ENCODE peak calls at places on chromosomes 2 and 18, in eight cellular contexts. J is esophagus squamous epithelium, F is stomach, Y is ovary, C is GM12878, A is HCT116, I is tibial nerve, S is spleen. R is an unnamed sample. For H3K36me3, the result is how much of the 10 kb centered on the place peaks cover.

GRCh38 chr2:142876423-142876822 is 1.0 kb upstream of the KYNU start:
- DNase-seq in J (no peak), F (no peak), Y (no peak), C (no peak), A (no peak), I (no peak), S (no peak), R (no peak)

GRCh38 chr18:44321868-44322590 is 358.7 kb upstream of the SETBP1 start:
- DNase-seq in J (no peak), F (no peak), Y (no peak), C (no peak), A (no peak), I (no peak), S (no peak), R (no peak)

GRCh38 chr18:28267878-28268625 is 91.1 kb upstream of the CDH2 start:
- DNase-seq in J (no peak), F (no peak), Y (no peak), C (no peak), A (no peak), I (no peak), S (no peak), R (no peak)

GRCh38 chr2:240919786-240920782 is 13.9 kb downstream of the CROCC2 start:
- DNase-seq in J (no peak), F (peak), Y (peak), C (no peak), A (no peak), I (no peak), S (peak), R (peak)

GRCh38 chr2:187050409-187050998 is 201.5 kb upstream of the ZSWIM2 start:
- DNase-seq in J (no peak), F (no peak), Y (no peak), C (no peak), A (no peak), I (no peak), S (no peak), R (no peak)

GRCh38 chr2:3659447-3660432 is 1.7 kb downstream of the ALLC start:
- DNase-seq in J (no peak), F (no peak), Y (no peak), C (no peak), A (no peak), I (peak), S (peak), R (no peak)

GRCh38 chr2:230914886-230915285 is 10.2 kb downstream of the GPR55 start:
- DNase-seq in J (no peak), F (no peak), Y (no peak), C (no peak), A (no peak), I (no peak), S (peak), R (no peak)

GRCh38 chr2:206368933-206369569 is 74.3 kb upstream of the ADAM23 start:
- DNase-seq in J (no peak), F (no peak), Y (no peak), C (no peak), A (no peak), I (no peak), S (no peak), R (no peak)

GRCh38 chr18:963276-963675 is 58.6 kb downstream of the ADCYAP1 start:
- DNase-seq in J (no peak), F (no peak), Y (no peak), C (no peak), A (no peak), I (no peak), S (no peak), R (no peak)

GRCh38 chr2:238865015-238865719 is 17.3 kb downstream of the TWIST2 start:
- DNase-seq in J (no peak), F (no peak), Y (peak), C (no peak), A (no peak), I (no peak), S (peak), R (no peak)

GRCh38 chr18:28366667-28367066 is 189.7 kb upstream of the CDH2 start:
- DNase-seq in J (no peak), F (no peak), Y (no peak), C (no peak), A (no peak), I (no peak), S (no peak), R (no peak)

GRCh38 chr2:31401580-31401979 is 13.0 kb downstream of the XDH start:
- DNase-seq in J (no peak), F (no peak), Y (no peak), C (no peak), A (no peak), I (no peak), S (no peak), R (no peak)

GRCh38 chr2:61949458-61950107 is 44.1 kb downstream of the COMMD1 start:
- DNase-seq in J (no peak), F (no peak), Y (no peak), C (no peak), A (no peak), I (no peak), S (no peak), R (peak)

GRCh38 chr2:14016289-14016955 is 616.1 kb upstream of the LRATD1 start:
- DNase-seq in J (no peak), F (peak), Y (no peak), C (no peak), A (no peak), I (no peak), S (no peak), R (peak)

GRCh38 chr2:61969376-61969775 is 63.9 kb downstream of the COMMD1 start:
- DNase-seq in J (no peak), F (no peak), Y (no peak), C (no peak), A (no peak), I (no peak), S (no peak), R (no peak)

GRCh38 chr18:50569930-50570329 is 10.0 kb downstream of the MAPK4 start:
- DNase-seq in J (no peak), F (no peak), Y (no peak), C (no peak), A (no peak), I (no peak), S (no peak), R (no peak)

GRCh38 chr2:226122067-226122466 is 677.6 kb downstream of the IRS1 start:
- DNase-seq in J (no peak), F (no peak), Y (no peak), C (no peak), A (no peak), I (no peak), S (no peak), R (no peak)

GRCh38 chr2:206502729-206503128 is 59.4 kb downstream of the ADAM23 start:
- DNase-seq in J (no peak), F (no peak), Y (no peak), C (no peak), A (no peak), I (no peak), S (no peak), R (no peak)

GRCh38 chr2:190533175-190533967 is 1.2 kb downstream of the NEMP2 start:
- DNase-seq in J (no peak), F (no peak), Y (no peak), C (no peak), A (no peak), I (no peak), S (no peak), R (no peak)

GRCh38 chr18:75658330-75658729 is 230.8 kb upstream of the SMIM21 start:
- DNase-seq in J (no peak), F (no peak), Y (no peak), C (no peak), A (no peak), I (no peak), S (no peak), R (no peak)

GRCh38 chr2:68605939-68606338 is 37.4 kb upstream of the PROKR1 start:
- DNase-seq in J (no peak), F (no peak), Y (no peak), C (no peak), A (no peak), I (no peak), S (no peak), R (no peak)

GRCh38 chr2:68604077-68604476 is 39.3 kb upstream of the PROKR1 start:
- DNase-seq in J (no peak), F (no peak), Y (no peak), C (no peak), A (no peak), I (no peak), S (no peak), R (no peak)

GRCh38 chr2:68606759-68607158 is 36.6 kb upstream of the PROKR1 start:
- DNase-seq in J (no peak), F (no peak), Y (no peak), C (no peak), A (no peak), I (no peak), S (no peak), R (no peak)

GRCh38 chr2:68607837-68608236 is 35.5 kb upstream of the PROKR1 start:
- DNase-seq in J (no peak), F (no peak), Y (no peak), C (no peak), A (no peak), I (no peak), S (no peak), R (no peak)

DNA sequence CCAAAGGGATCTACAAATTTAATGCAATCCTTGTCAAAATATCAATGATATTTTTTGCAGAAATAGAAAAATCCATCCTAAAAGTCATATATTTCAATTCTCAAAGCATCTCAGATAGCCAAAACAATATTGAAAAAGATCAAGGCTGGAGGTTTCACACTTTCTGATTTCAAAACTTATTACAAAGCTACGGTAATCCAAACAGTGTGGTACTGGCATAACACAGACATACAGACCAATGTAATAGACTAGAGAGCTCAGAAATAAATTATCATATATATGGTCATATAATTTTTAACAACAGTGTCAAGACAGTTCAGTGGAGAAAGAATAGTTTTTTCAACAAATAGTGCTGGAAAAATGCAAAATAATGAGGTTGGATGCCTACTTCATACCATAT is 40.3 kb upstream of the PROKR1 start:
- DNase-seq in J (no peak), F (no peak), Y (no peak), C (no peak), A (no peak), I (no peak), S (no peak), R (no peak)
- TF ChIP-seq POLR2A in J (no peak), F (no peak), Y (no peak), C (no peak), A (no peak), I (no peak), S (no peak), R (no peak)

GRCh38 chr18:8019600-8019999 is 452.5 kb downstream of the PTPRM start:
- DNase-seq in J (no peak), F (no peak), Y (no peak), C (no peak), A (no peak), I (no peak), S (no peak), R (no peak)
- H3K27ac ChIP-seq in J (no peak), F (no peak), Y (no peak), C (no peak), A (no peak), I (no peak), S (no peak), R (no peak)

GRCh38 chr2:119914266-119914665 is 98.6 kb upstream of the EPB41L5 start:
- DNase-seq in J (no peak), F (no peak), Y (no peak), C (no peak), A (no peak), I (no peak), S (no peak), R (no peak)
- H3K36me3 ChIP-seq in J (under half), F (under half), Y (under half), C (under half), A (under half), I (under half), S (under half), R (under half)

GRCh38 chr2:217153433-217153997 is 293.7 kb upstream of the TNP1 start:
- DNase-seq in J (no peak), F (no peak), Y (no peak), C (no peak), A (no peak), I (no peak), S (no peak), R (no peak)
- TF ChIP-seq POLR2A in J (no peak), F (no peak), Y (no peak), C (no peak), A (no peak), I (no peak), S (no peak), R (no peak)

DNA sequence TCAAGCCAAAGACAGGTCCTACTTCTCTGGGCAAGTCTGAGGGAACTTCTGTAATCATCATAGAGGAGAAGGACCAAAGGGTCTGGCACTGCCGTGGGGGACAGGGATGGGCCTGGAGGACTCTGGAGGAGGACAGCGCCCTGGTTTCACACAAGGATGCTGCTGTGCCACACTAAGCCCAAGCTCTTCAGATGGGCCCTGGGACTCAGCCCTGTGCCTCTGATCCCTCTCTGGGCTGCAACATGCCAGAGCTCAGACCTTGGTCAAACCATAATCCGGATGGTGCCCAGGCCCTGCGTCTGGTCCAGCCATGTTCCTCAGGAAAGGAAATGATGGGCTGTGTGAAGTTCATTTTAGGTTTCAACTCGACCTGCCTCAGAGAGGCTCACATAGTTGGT is 222.0 kb upstream of the COPS8 start:
- DNase-seq in J (no peak), F (peak), Y (no peak), C (no peak), A (no peak), I (no peak), S (no peak), R (no peak)
- H3K27ac ChIP-seq in J (no peak), F (no peak), Y (no peak), C (peak), A (no peak), I (no peak), S (no peak), R (no peak)

R was measured in breast epithelium.